ENCODE peak calls at places on chromosomes 3 and 15, in five cellular contexts. Y is retina; F is activated CD8-positive, alpha-beta memory T cell treated with anti-CD3 and anti-CD28 coated beads, Interleukin-2, amount 10 ng/mL, durations not matched to agents 7 days and 5 days; N is Right ventricle myocardium superior; T is stimulated activated CD4-positive, alpha-beta T cell treated with anti-CD3 and anti-CD28 coated beads, Interleukin-4, amount 100 ng/mL, for 24 hours. C is an unnamed sample.

GRCh38 chr3:64392001-64392400 is 166.7 kb upstream of the PRICKLE2 start:
- DNase-seq in T (no peak), F (no peak), Y (no peak), N (no peak), C (no peak)

GRCh38 chr3:85709483-85709882 is 750.7 kb downstream of the CADM2 start:
- DNase-seq in T (no peak), F (no peak), N (no peak), Y (no peak), C (no peak)

GRCh38 chr15:44381223-44381622 is 46.2 kb upstream of the CTDSPL2 start:
- DNase-seq in F (no peak), T (no peak), Y (no peak), N (no peak), C (no peak)

GRCh38 chr3:105957722-105958121 is 88.9 kb upstream of the CBLB start:
- DNase-seq in T (no peak), Y (no peak), F (no peak), N (no peak), C (no peak)

GRCh38 chr15:62454567-62455172 is 289.6 kb upstream of the C2CD4B start:
- DNase-seq in Y (no peak), T (no peak), N (no peak), F (no peak), C (no peak)

GRCh38 chr15:85595804-85596536 is 198.8 kb downstream of the KLHL25 start:
- DNase-seq in T (no peak), F (no peak), N (no peak), Y (no peak), C (no peak)

GRCh38 chr15:88181613-88182012 is 74.9 kb downstream of the NTRK3 start:
- DNase-seq in F (no peak), T (no peak), Y (no peak), N (no peak), C (no peak)

GRCh38 chr3:154967090-154967489 is 113.0 kb upstream of the MME start:
- DNase-seq in F (no peak), T (no peak), N (no peak), Y (no peak), C (no peak)

GRCh38 chr3:160103397-160103796 is 114.8 kb downstream of the IL12A start:
- DNase-seq in N (no peak), Y (no peak), F (no peak), T (no peak), C (no peak)

GRCh38 chr15:42457445-42458442 is 33.2 kb downstream of the ZNF106 start:
- DNase-seq in N (peak; percentile 73), T (no peak), F (no peak), Y (peak; percentile 50), C (peak; percentile 76)

GRCh38 chr15:90382305-90382704 is 5.7 kb upstream of the IQGAP1 start:
- DNase-seq in T (no peak), Y (no peak), F (no peak), N (no peak), C (no peak)

GRCh38 chr3:196996454-196997265 is 28.0 kb upstream of the PIGZ start:
- DNase-seq in Y (no peak), N (no peak), F (no peak), T (no peak), C (no peak)

GRCh38 chr15:60408438-60409105 is 10.8 kb upstream of the ANXA2 start:
- DNase-seq in Y (no peak), F (no peak), N (no peak), T (no peak), C (no peak)

GRCh38 chr15:65751431-65751830 is 40.7 kb downstream of the DENND4A start:
- DNase-seq in N (no peak), F (no peak), Y (no peak), T (no peak), C (no peak)

GRCh38 chr3:112818289-112818688 is 28.4 kb downstream of the CD200R1L start:
- DNase-seq in Y (no peak), F (no peak), T (no peak), N (no peak), C (no peak)

GRCh38 chr3:14303336-14304100 is 98.9 kb upstream of the SLC6A6 start:
- DNase-seq in Y (no peak), T (no peak), F (no peak), N (no peak), C (no peak)

GRCh38 chr3:32018723-32019564 is 37.4 kb downstream of the ZNF860 start:
- DNase-seq in N (no peak), F (no peak), Y (peak; percentile 21), T (no peak), C (no peak)

GRCh38 chr15:61038387-61038786 is 190.7 kb downstream of the RORA start:
- DNase-seq in N (no peak), F (no peak), T (no peak), Y (no peak), C (no peak)

GRCh38 chr3:10768995-10769394 is 47.0 kb upstream of the SLC6A11 start:
- DNase-seq in N (no peak), Y (no peak), T (no peak), F (no peak), C (no peak)

GRCh38 chr3:198030125-198030524 is 70.1 kb downstream of the LMLN start:
- DNase-seq in Y (peak; percentile 4), F (no peak), T (no peak), N (no peak), C (no peak)

GRCh38 chr3:30662836-30663235 is 56.4 kb downstream of the TGFBR2 start:
- DNase-seq in N (no peak), Y (no peak), T (no peak), F (no peak), C (no peak)

GRCh38 chr15:66644000-66644787 is 57.8 kb upstream of the SMAD6 start:
- DNase-seq in Y (no peak), N (no peak), T (no peak), F (no peak), C (no peak)

GRCh38 chr3:119240101-119240581 is 537 bp downstream of the B4GALT4 start:
- DNase-seq in F (peak; percentile 63), N (no peak), Y (no peak), T (peak; percentile 25), C (no peak)

GRCh38 chr15:99424131-99424571 is 141.6 kb upstream of the MEF2A start:
- DNase-seq in T (no peak), Y (no peak), F (no peak), N (no peak), C (no peak)

GRCh38 chr15:31273258-31273941 is 53.2 kb upstream of the KLF13 start:
- DNase-seq in N (no peak), T (peak; percentile 2), F (peak; percentile 19), Y (no peak), C (no peak)

GRCh38 chr3:58249358-58250092 is 11.9 kb downstream of the ABHD6 start:
- DNase-seq in T (no peak), N (no peak), F (no peak), Y (peak; percentile 38), C (no peak)

GRCh38 chr15:51917493-51917892 is 54.1 kb downstream of the LEO1 start:
- DNase-seq in T (no peak), N (no peak), Y (no peak), F (peak; percentile 46), C (no peak)

GRCh38 chr15:101698314-101698713 is 26.0 kb downstream of the TARS3 start:
- DNase-seq in Y (no peak), T (no peak), N (no peak), F (no peak), C (no peak)

GRCh38 chr3:16102905-16103364 is 71.5 kb upstream of the GALNT15 start:
- DNase-seq in Y (no peak), F (no peak), T (no peak), N (no peak), C (no peak)

GRCh38 chr3:194472290-194472920 is 14.4 kb downstream of the ATP13A3 start:
- DNase-seq in N (no peak), F (no peak), Y (no peak), T (peak; percentile 38), C (no peak)

GRCh38 chr3:176961916-176962315 is 235.4 kb downstream of the TBL1XR1 start:
- DNase-seq in N (no peak), T (no peak), Y (no peak), F (no peak), C (no peak)

GRCh38 chr3:188331166-188331565 is 177.2 kb downstream of the LPP start:
- DNase-seq in N (no peak), T (no peak), Y (no peak), F (no peak), C (no peak)

GRCh38 chr3:133792171-133792763 is 13.3 kb upstream of the SRPRB start:
- DNase-seq in F (no peak), T (no peak), Y (no peak), N (no peak), C (no peak)

GRCh38 chr15:90033006-90033405 is 31.9 kb downstream of the ZNF710 start:
- DNase-seq in F (no peak), Y (no peak), T (no peak), N (no peak), C (no peak)

GRCh38 chr15:96336643-96337353 is 6.3 kb downstream of the NR2F2 start:
- DNase-seq in T (no peak), F (no peak), Y (peak; percentile 80), N (no peak), C (no peak)

GRCh38 chr3:38460377-38461085 is 6.8 kb downstream of the ACVR2B start:
- DNase-seq in Y (no peak), F (peak; percentile 18), N (no peak), T (no peak), C (no peak)

GRCh38 chr3:177487635-177488186 is 290.4 kb upstream of the TBL1XR1 start:
- DNase-seq in Y (no peak), N (no peak), T (no peak), F (no peak), C (no peak)